ENCODE peak calls at places on chromosomes 12 and 14, in five cellular contexts. N is CD4-positive, alpha-beta T cell; B is vagina; L is neuronal stem cell; P is dermis microvascular lymphatic vessel endothelial cell. E is an unnamed sample.

GRCh38 chr14:89268514-89268913 is 148.5 kb downstream of the FOXN3 start:
- DNase-seq in N (no peak), B (no peak), L (no peak), P (no peak), E (no peak)

GRCh38 chr12:102534899-102535298 is 54.5 kb upstream of the IGF1 start:
- DNase-seq in N (no peak), B (no peak), L (no peak), P (no peak), E (no peak)

GRCh38 chr12:124545508-124546418 is 21.6 kb downstream of the NCOR2 start:
- DNase-seq in N (no peak), B (no peak), L (no peak), P (no peak), E (no peak)

GRCh38 chr12:90229771-90230170 is 521.1 kb upstream of the ATP2B1 start:
- DNase-seq in N (no peak), B (no peak), L (peak; percentile 8), P (peak; percentile 85), E (no peak)

GRCh38 chr14:68306934-68307758 is 485.7 kb downstream of the ZFP36L1 start:
- DNase-seq in N (no peak), B (no peak), L (no peak), P (no peak), E (no peak)

GRCh38 chr14:75450381-75451276 is 22.8 kb downstream of the JDP2 start:
- DNase-seq in N (no peak), B (no peak), L (no peak), P (peak; percentile 76), E (no peak)

GRCh38 chr12:2501464-2502181 is 293.1 kb upstream of the FKBP4 start:
- DNase-seq in N (no peak), B (no peak), L (no peak), P (peak; percentile 35), E (no peak)

GRCh38 chr12:76312314-76312713 is 35.9 kb downstream of the BBS10 start:
- DNase-seq in N (no peak), B (no peak), L (no peak), P (no peak), E (no peak)

GRCh38 chr12:116152268-116152667 is 125.2 kb downstream of the MED13L start:
- DNase-seq in N (no peak), B (no peak), L (no peak), P (no peak), E (no peak)

GRCh38 chr14:67837011-67837624 is 17.5 kb downstream of the RAD51B start:
- DNase-seq in N (peak; percentile 62), B (no peak), L (no peak), P (peak; percentile 88), E (peak; percentile 18)

GRCh38 chr14:91257328-91258020 is 13.0 kb upstream of the GPR68 start:
- DNase-seq in N (no peak), B (no peak), L (no peak), P (no peak), E (no peak)

GRCh38 chr12:55929306-55929791 is 1.6 kb upstream of the DGKA start:
- DNase-seq in N (peak; percentile 94), B (no peak), L (no peak), P (no peak), E (no peak)

GRCh38 chr12:93571854-93572711 is at the start of gene SOCS2:
- DNase-seq in N (peak; percentile 19), B (no peak), L (peak; percentile 56), P (peak; percentile 40), E (no peak)

GRCh38 chr12:110073049-110073831 is 24.9 kb upstream of the C12orf76 start:
- DNase-seq in N (peak; percentile 20), B (no peak), L (no peak), P (peak; percentile 24), E (no peak)

GRCh38 chr14:59305231-59305630 is 116.8 kb downstream of the DAAM1 start:
- DNase-seq in N (no peak), B (no peak), L (no peak), P (no peak), E (no peak)

GRCh38 chr12:78641837-78642423 is 222.6 kb upstream of the SYT1 start:
- DNase-seq in N (no peak), B (no peak), L (no peak), P (peak; percentile 8), E (no peak)

GRCh38 chr12:99043319-99043914 is 398.3 kb downstream of the APAF1 start:
- DNase-seq in N (peak; percentile 19), B (no peak), L (peak; percentile 71), P (peak; percentile 67), E (peak; percentile 27)

GRCh38 chr12:122081108-122081696 is 2.6 kb downstream of the MLXIP start:
- DNase-seq in N (no peak), B (no peak), L (no peak), P (peak; percentile 41), E (no peak)

GRCh38 chr12:53798575-53798974 is 46.8 kb upstream of the CISTR start:
- DNase-seq in N (no peak), B (no peak), L (no peak), P (no peak), E (no peak)

GRCh38 chr12:103854372-103854973 is 13.4 kb upstream of the NT5DC3 start:
- DNase-seq in N (no peak), B (no peak), L (no peak), P (no peak), E (no peak)

GRCh38 chr14:103629503-103630121 is 601 bp downstream of the KLC1 start:
- DNase-seq in N (peak; percentile 31), B (no peak), L (peak; percentile 58), P (peak; percentile 47), E (no peak)

GRCh38 chr12:108589028-108589839 is 8.7 kb downstream of the TMEM119 start:
- DNase-seq in N (no peak), B (no peak), L (no peak), P (no peak), E (no peak)

GRCh38 chr14:103997391-103997790 is 55.1 kb upstream of the RD3L start:
- DNase-seq in N (no peak), B (no peak), L (no peak), P (no peak), E (no peak)

GRCh38 chr12:125503128-125503527 is 437.9 kb downstream of the AACS start:
- DNase-seq in N (no peak), B (no peak), L (peak; percentile 79), P (no peak), E (no peak)

GRCh38 chr14:71474291-71474690 is 457.9 kb upstream of the RGS6 start:
- DNase-seq in N (no peak), B (no peak), L (no peak), P (no peak), E (no peak)

GRCh38 chr14:22973217-22974032 is 8.9 kb downstream of the AJUBA start:
- DNase-seq in N (peak; percentile 22), B (peak; percentile 81), L (peak; percentile 49), P (peak; percentile 71), E (no peak)

GRCh38 chr14:58637391-58638230 is at the start of gene DACT1:
- DNase-seq in N (peak; percentile 65), B (no peak), L (peak; percentile 71), P (peak; percentile 64), E (no peak)

GRCh38 chr12:76591461-76591860 is 31.9 kb upstream of the OSBPL8 start:
- DNase-seq in N (no peak), B (no peak), L (no peak), P (no peak), E (no peak)

GRCh38 chr12:92028039-92028709 is 117.5 kb downstream of the BTG1 start:
- DNase-seq in N (no peak), B (no peak), L (no peak), P (peak; percentile 31), E (no peak)

GRCh38 chr12:57736743-57737466 is 1.6 kb downstream of the AGAP2 start:
- DNase-seq in N (no peak), B (no peak), L (no peak), P (no peak), E (no peak)

GRCh38 chr12:114306646-114307045 is 99.3 kb downstream of the TBX5 start:
- DNase-seq in N (no peak), B (no peak), L (no peak), P (no peak), E (no peak)

GRCh38 chr12:120247183-120247582 is 18.3 kb downstream of the PXN start:
- DNase-seq in N (no peak), B (no peak), L (no peak), P (no peak), E (no peak)

GRCh38 chr12:105748806-105749600 is 389.8 kb downstream of the NUAK1 start:
- DNase-seq in N (no peak), B (no peak), L (no peak), P (peak; percentile 74), E (no peak)